ENCODE peak calls at places on chromosomes 6 and 20, in seven cellular contexts. One of them, this sample, is unnamed.

GRCh38 chr6:87154641-87155271 is 609 bp upstream of the ZNF292 start:
- DNase-seq in activated T-cell treated with anti-CD3 and anti-CD28 coated beads for 1 hour: no peak
- DNase-seq in left ventricle myocardium superior: no peak
- DNase-seq in H54: peak
- DNase-seq in neuronal stem cell: no peak
- DNase-seq in activated gamma-delta T cell treated with Interleukin-2 at 50 U/mL for 16 hours: peak
- DNase-seq in fibroblast of the aortic adventitia: peak
- DNase-seq in this sample: no peak

GRCh38 chr20:24382330-24382729 is 87.1 kb upstream of the SYNDIG1 start:
- DNase-seq in activated T-cell treated with anti-CD3 and anti-CD28 coated beads for 1 hour: no peak
- DNase-seq in left ventricle myocardium superior: peak
- DNase-seq in H54: no peak
- DNase-seq in neuronal stem cell: no peak
- DNase-seq in activated gamma-delta T cell treated with Interleukin-2 at 50 U/mL for 16 hours: no peak
- DNase-seq in fibroblast of the aortic adventitia: peak
- DNase-seq in this sample: no peak

GRCh38 chr6:18528084-18528743 is 141.1 kb downstream of the RNF144B start:
- DNase-seq in activated T-cell treated with anti-CD3 and anti-CD28 coated beads for 1 hour: no peak
- DNase-seq in left ventricle myocardium superior: no peak
- DNase-seq in H54: no peak
- DNase-seq in neuronal stem cell: peak
- DNase-seq in activated gamma-delta T cell treated with Interleukin-2 at 50 U/mL for 16 hours: no peak
- DNase-seq in fibroblast of the aortic adventitia: peak
- DNase-seq in this sample: no peak

GRCh38 chr20:10412591-10413408 is 21.2 kb downstream of the MKKS start:
- DNase-seq in activated T-cell treated with anti-CD3 and anti-CD28 coated beads for 1 hour: no peak
- DNase-seq in left ventricle myocardium superior: no peak
- DNase-seq in H54: no peak
- DNase-seq in neuronal stem cell: no peak
- DNase-seq in activated gamma-delta T cell treated with Interleukin-2 at 50 U/mL for 16 hours: no peak
- DNase-seq in fibroblast of the aortic adventitia: peak
- DNase-seq in this sample: no peak

GRCh38 chr6:137910424-137910834 is 43.4 kb downstream of the TNFAIP3 start:
- DNase-seq in activated T-cell treated with anti-CD3 and anti-CD28 coated beads for 1 hour: no peak
- DNase-seq in left ventricle myocardium superior: no peak
- DNase-seq in H54: no peak
- DNase-seq in neuronal stem cell: no peak
- DNase-seq in activated gamma-delta T cell treated with Interleukin-2 at 50 U/mL for 16 hours: no peak
- DNase-seq in fibroblast of the aortic adventitia: peak
- DNase-seq in this sample: peak

GRCh38 chr6:108648186-108648585 is 87.5 kb downstream of the FOXO3 start:
- DNase-seq in activated T-cell treated with anti-CD3 and anti-CD28 coated beads for 1 hour: no peak
- DNase-seq in left ventricle myocardium superior: no peak
- DNase-seq in H54: no peak
- DNase-seq in neuronal stem cell: no peak
- DNase-seq in activated gamma-delta T cell treated with Interleukin-2 at 50 U/mL for 16 hours: no peak
- DNase-seq in fibroblast of the aortic adventitia: no peak
- DNase-seq in this sample: no peak

GRCh38 chr6:87968435-87969278 is 79.0 kb upstream of the SPACA1 start:
- DNase-seq in activated T-cell treated with anti-CD3 and anti-CD28 coated beads for 1 hour: no peak
- DNase-seq in left ventricle myocardium superior: peak
- DNase-seq in H54: no peak
- DNase-seq in neuronal stem cell: no peak
- DNase-seq in activated gamma-delta T cell treated with Interleukin-2 at 50 U/mL for 16 hours: peak
- DNase-seq in fibroblast of the aortic adventitia: peak
- DNase-seq in this sample: no peak

GRCh38 chr6:154343473-154344308 is 12.9 kb downstream of the IPCEF1 start:
- DNase-seq in activated T-cell treated with anti-CD3 and anti-CD28 coated beads for 1 hour: no peak
- DNase-seq in left ventricle myocardium superior: no peak
- DNase-seq in H54: no peak
- DNase-seq in neuronal stem cell: no peak
- DNase-seq in activated gamma-delta T cell treated with Interleukin-2 at 50 U/mL for 16 hours: no peak
- DNase-seq in fibroblast of the aortic adventitia: peak
- DNase-seq in this sample: peak

GRCh38 chr6:34182751-34183531 is 37.1 kb upstream of the GRM4 start:
- DNase-seq in activated T-cell treated with anti-CD3 and anti-CD28 coated beads for 1 hour: peak
- DNase-seq in left ventricle myocardium superior: no peak
- DNase-seq in H54: no peak
- DNase-seq in neuronal stem cell: no peak
- DNase-seq in activated gamma-delta T cell treated with Interleukin-2 at 50 U/mL for 16 hours: peak
- DNase-seq in fibroblast of the aortic adventitia: no peak
- DNase-seq in this sample: no peak

GRCh38 chr6:102154176-102154575 is 760.7 kb downstream of the GRIK2 start:
- DNase-seq in activated T-cell treated with anti-CD3 and anti-CD28 coated beads for 1 hour: no peak
- DNase-seq in left ventricle myocardium superior: no peak
- DNase-seq in H54: no peak
- DNase-seq in neuronal stem cell: no peak
- DNase-seq in activated gamma-delta T cell treated with Interleukin-2 at 50 U/mL for 16 hours: no peak
- DNase-seq in fibroblast of the aortic adventitia: no peak
- DNase-seq in this sample: no peak

GRCh38 chr6:106287215-106287614 is 38.3 kb downstream of the ATG5 start:
- DNase-seq in activated T-cell treated with anti-CD3 and anti-CD28 coated beads for 1 hour: no peak
- DNase-seq in left ventricle myocardium superior: no peak
- DNase-seq in H54: no peak
- DNase-seq in neuronal stem cell: no peak
- DNase-seq in activated gamma-delta T cell treated with Interleukin-2 at 50 U/mL for 16 hours: no peak
- DNase-seq in fibroblast of the aortic adventitia: no peak
- DNase-seq in this sample: no peak

GRCh38 chr6:34132486-34133185 is 13.3 kb downstream of the GRM4 start:
- DNase-seq in activated T-cell treated with anti-CD3 and anti-CD28 coated beads for 1 hour: peak
- DNase-seq in left ventricle myocardium superior: peak
- DNase-seq in H54: peak
- DNase-seq in neuronal stem cell: peak
- DNase-seq in activated gamma-delta T cell treated with Interleukin-2 at 50 U/mL for 16 hours: peak
- DNase-seq in fibroblast of the aortic adventitia: peak
- DNase-seq in this sample: peak

GRCh38 chr6:51473996-51474975 is 613.1 kb downstream of the PKHD1 start:
- DNase-seq in activated T-cell treated with anti-CD3 and anti-CD28 coated beads for 1 hour: no peak
- DNase-seq in left ventricle myocardium superior: no peak
- DNase-seq in H54: no peak
- DNase-seq in neuronal stem cell: no peak
- DNase-seq in activated gamma-delta T cell treated with Interleukin-2 at 50 U/mL for 16 hours: no peak
- DNase-seq in fibroblast of the aortic adventitia: no peak
- DNase-seq in this sample: no peak

GRCh38 chr20:45629496-45630100 is at the start of gene WFDC10A:
- DNase-seq in activated T-cell treated with anti-CD3 and anti-CD28 coated beads for 1 hour: no peak
- DNase-seq in left ventricle myocardium superior: no peak
- DNase-seq in H54: peak
- DNase-seq in neuronal stem cell: peak
- DNase-seq in activated gamma-delta T cell treated with Interleukin-2 at 50 U/mL for 16 hours: peak
- DNase-seq in fibroblast of the aortic adventitia: peak
- DNase-seq in this sample: no peak

GRCh38 chr6:39173276-39173675 is 56.0 kb downstream of the KCNK5 start:
- DNase-seq in activated T-cell treated with anti-CD3 and anti-CD28 coated beads for 1 hour: no peak
- DNase-seq in left ventricle myocardium superior: no peak
- DNase-seq in H54: no peak
- DNase-seq in neuronal stem cell: no peak
- DNase-seq in activated gamma-delta T cell treated with Interleukin-2 at 50 U/mL for 16 hours: no peak
- DNase-seq in fibroblast of the aortic adventitia: no peak
- DNase-seq in this sample: no peak

This sample was measured in heart left ventricle.